ENCODE peak calls at places on chromosomes 12 and 14, in eight cellular contexts. W is kidney tubule cell; M is hypothalamus; B is T47D; S is activated T-cell treated with anti-CD3 and anti-CD28 coated beads, Interleukin-2, amount 50 U/mL, for 24 hours; R is naive thymus-derived CD8-positive, alpha-beta T cell; H is endothelial cell; G is Peyer's patch. N is an unnamed sample.
A peak's percentile ranks its signal among the peaks of the same experiment; 100 is the strongest.

GRCh38 chr12:131033886-131034482 is 80.3 kb downstream of the ADGRD1 start:
- DNase-seq in W (no peak), M (no peak), B (no peak), S (no peak), R (no peak), H (no peak), G (no peak), N (no peak)

GRCh38 chr12:30846776-30847175 is 79.8 kb upstream of the TSPAN11 start:
- DNase-seq in W (no peak), M (no peak), B (no peak), S (no peak), R (no peak), H (no peak), G (no peak), N (no peak)

GRCh38 chr12:5648692-5649338 is 216.9 kb downstream of the NTF3 start:
- DNase-seq in W (peak; percentile 51), M (no peak), B (no peak), S (no peak), R (no peak), H (peak; percentile 27), G (no peak), N (no peak)

GRCh38 chr12:19710811-19711793 is 271.8 kb downstream of the AEBP2 start:
- DNase-seq in W (peak; percentile 81), M (no peak), B (no peak), S (no peak), R (no peak), H (no peak), G (no peak), N (no peak)

GRCh38 chr12:102441077-102441596 is 39.2 kb downstream of the IGF1 start:
- DNase-seq in W (no peak), M (no peak), B (no peak), S (no peak), R (no peak), H (no peak), G (no peak), N (no peak)

GRCh38 chr14:54931598-54932340 is 29.1 kb upstream of the GCH1 start:
- DNase-seq in W (no peak), M (no peak), B (no peak), S (no peak), R (no peak), H (no peak), G (no peak), N (no peak)

GRCh38 chr12:65415826-65416225 is 137.3 kb downstream of the MSRB3 start:
- DNase-seq in W (peak; percentile 47), M (no peak), B (no peak), S (no peak), R (no peak), H (no peak), G (no peak), N (no peak)

GRCh38 chr12:118055144-118055557 is 5.8 kb downstream of the WSB2 start:
- DNase-seq in W (peak; percentile 87), M (no peak), B (no peak), S (peak; percentile 78), R (peak; percentile 53), H (peak; percentile 73), G (peak; percentile 76), N (peak; percentile 54)

GRCh38 chr12:109767991-109768900 is 54.6 kb downstream of the FAM222A start:
- DNase-seq in W (no peak), M (no peak), B (no peak), S (peak; percentile 13), R (no peak), H (no peak), G (peak; percentile 37), N (no peak)

GRCh38 chr12:119241049-119241448 is 62.3 kb downstream of the HSPB8 start:
- DNase-seq in W (no peak), M (no peak), B (no peak), S (no peak), R (no peak), H (no peak), G (no peak), N (no peak)

GRCh38 chr14:34347683-34348082 is 114.4 kb downstream of the SPTSSA start:
- DNase-seq in W (peak; percentile 63), M (no peak), B (no peak), S (no peak), R (no peak), H (no peak), G (no peak), N (no peak)

GRCh38 chr12:89733579-89734201 is 25.1 kb upstream of the ATP2B1 start:
- DNase-seq in W (peak; percentile 85), M (no peak), B (no peak), S (no peak), R (no peak), H (no peak), G (no peak), N (no peak)

GRCh38 chr14:95467657-95468056 is 48.8 kb downstream of the SYNE3 start:
- DNase-seq in W (no peak), M (no peak), B (no peak), S (no peak), R (no peak), H (no peak), G (peak; percentile 69), N (no peak)

GRCh38 chr14:50775357-50775756 is 55.6 kb downstream of the NIN start:
- DNase-seq in W (peak; percentile 93), M (no peak), B (no peak), S (no peak), R (no peak), H (no peak), G (no peak), N (no peak)

GRCh38 chr14:76810953-76811400 is 1.7 kb downstream of the ANGEL1 start:
- DNase-seq in W (peak; percentile 30), M (no peak), B (peak; percentile 63), S (no peak), R (no peak), H (peak; percentile 17), G (peak; percentile 50), N (peak; percentile 27)

GRCh38 chr14:91315844-91316267 is 71.4 kb upstream of the GPR68 start:
- DNase-seq in W (peak; percentile 28), M (no peak), B (no peak), S (peak; percentile 84), R (peak; percentile 79), H (no peak), G (peak; percentile 91), N (peak; percentile 67)

GRCh38 chr12:124675881-124676688 is 108.7 kb upstream of the NCOR2 start:
- DNase-seq in W (peak; percentile 65), M (no peak), B (no peak), S (no peak), R (no peak), H (no peak), G (no peak), N (no peak)

GRCh38 chr14:91980157-91980556 is 32.7 kb upstream of the FBLN5 start:
- DNase-seq in W (peak; percentile 94), M (no peak), B (no peak), S (no peak), R (no peak), H (no peak), G (no peak), N (no peak)

GRCh38 chr14:64417042-64417770 is 29.1 kb downstream of the MTHFD1 start:
- DNase-seq in W (peak; percentile 4), M (no peak), B (no peak), S (no peak), R (no peak), H (no peak), G (no peak), N (no peak)

GRCh38 chr14:69980457-69981414 is 101.5 kb downstream of the SMOC1 start:
- DNase-seq in W (peak; percentile 33), M (no peak), B (no peak), S (no peak), R (no peak), H (no peak), G (no peak), N (no peak)

GRCh38 chr12:91772411-91772810 is 373.2 kb downstream of the BTG1 start:
- DNase-seq in W (peak; percentile 71), M (no peak), B (no peak), S (no peak), R (no peak), H (no peak), G (no peak), N (no peak)

GRCh38 chr12:103824290-103824689 is 16.7 kb downstream of the NT5DC3 start:
- DNase-seq in W (no peak), M (no peak), B (no peak), S (no peak), R (no peak), H (no peak), G (no peak), N (peak; percentile 23)

GRCh38 chr14:81345781-81346180 is 54.3 kb downstream of the STON2 start:
- DNase-seq in W (no peak), M (no peak), B (no peak), S (no peak), R (no peak), H (no peak), G (no peak), N (no peak)

GRCh38 chr12:40152783-40153383 is 47.0 kb upstream of the SLC2A13 start:
- DNase-seq in W (peak; percentile 61), M (no peak), B (no peak), S (peak; percentile 54), R (peak; percentile 18), H (peak; percentile 40), G (peak; percentile 86), N (peak; percentile 59)

GRCh38 chr14:68941820-68942219 is 37.3 kb downstream of the ACTN1 start:
- DNase-seq in W (peak; percentile 95), M (no peak), B (no peak), S (no peak), R (no peak), H (peak; percentile 54), G (no peak), N (peak; percentile 53)

GRCh38 chr12:95413576-95413975 is 60.4 kb upstream of the METAP2 start:
- DNase-seq in W (no peak), M (no peak), B (no peak), S (no peak), R (no peak), H (no peak), G (no peak), N (no peak)

GRCh38 chr12:127381043-127381668 is 885.8 kb upstream of the TMEM132C start:
- DNase-seq in W (peak; percentile 50), M (no peak), B (peak; percentile 63), S (peak; percentile 55), R (no peak), H (peak; percentile 4), G (peak; percentile 48), N (peak; percentile 21)

GRCh38 chr12:111840831-111841230 is 1.2 kb upstream of the MAPKAPK5 start:
- DNase-seq in W (no peak), M (no peak), B (no peak), S (no peak), R (no peak), H (no peak), G (no peak), N (peak; percentile 56)

GRCh38 chr14:68460541-68460940 is 332.3 kb downstream of the ZFP36L1 start:
- DNase-seq in W (no peak), M (no peak), B (no peak), S (no peak), R (no peak), H (no peak), G (no peak), N (no peak)

GRCh38 chr14:30921305-30921704 is 46.9 kb downstream of the COCH start:
- DNase-seq in W (no peak), M (no peak), B (no peak), S (no peak), R (no peak), H (no peak), G (no peak), N (no peak)

GRCh38 chr12:119735079-119735478 is 67.1 kb downstream of the PRKAB1 start:
- DNase-seq in W (no peak), M (no peak), B (no peak), S (no peak), R (no peak), H (no peak), G (no peak), N (no peak)

GRCh38 chr12:98422809-98423208 is 92.6 kb upstream of the TMPO start:
- DNase-seq in W (peak; percentile 38), M (no peak), B (no peak), S (no peak), R (no peak), H (peak; percentile 53), G (peak; percentile 85), N (peak; percentile 75)

GRCh38 chr14:101224356-101225115 is 321.0 kb upstream of the RTL1 start:
- DNase-seq in W (no peak), M (no peak), B (no peak), S (no peak), R (no peak), H (no peak), G (no peak), N (no peak)

GRCh38 chr12:96034631-96035282 is 630 bp downstream of the LTA4H start:
- DNase-seq in W (peak; percentile 49), M (no peak), B (no peak), S (peak; percentile 41), R (no peak), H (peak; percentile 46), G (peak; percentile 50), N (peak; percentile 40)

N was measured in transverse colon.